ENCODE peak calls at places on chromosome 21, in ten cellular contexts. M is NCI-H748 treated with DMSO at 0.1 percent for 48 hours; E is activated gamma-delta T cell; C is dorsolateral prefrontal cortex; T is KBM-7; G is memory B cell; U is stimulated activated CD4-positive, alpha-beta T cell treated with anti-CD3 and anti-CD28 coated beads, Interleukin-15, amount 100 ng/mL, for 48 hours; Y is transverse colon; J is RPMI7951; Q is mammary epithelial cell. A is an unnamed sample.

GRCh38 chr21:42231761-42232160 is 12.8 kb downstream of the ABCG1 start:
- DNase-seq in M (no peak), E (no peak), C (no peak), T (no peak), G (no peak), U (no peak), Y (no peak), J (no peak), Q (no peak), A (no peak)

GRCh38 chr21:17911628-17912027 is 92.5 kb upstream of the C21orf91 start:
- DNase-seq in M (no peak), E (no peak), C (no peak), T (no peak), G (no peak), U (no peak), Y (no peak), J (peak), Q (peak), A (no peak)

GRCh38 chr21:14120091-14120734 is 90.5 kb downstream of the LIPI start:
- DNase-seq in M (no peak), E (no peak), C (peak), T (peak), G (no peak), U (peak), Y (peak), J (peak), Q (no peak), A (peak)

GRCh38 chr21:38819719-38820147 is 14.0 kb downstream of the ETS2 start:
- DNase-seq in M (no peak), E (no peak), C (no peak), T (no peak), G (no peak), U (no peak), Y (peak), J (peak), Q (peak), A (no peak)

GRCh38 chr21:44711327-44712202 is at the start of gene TSPEAR:
- DNase-seq in M (no peak), E (no peak), C (no peak), T (no peak), G (no peak), U (no peak), Y (no peak), J (no peak), Q (no peak), A (no peak)

GRCh38 chr21:41768371-41769042 is 1.7 kb upstream of the RIPK4 start:
- DNase-seq in M (peak), E (no peak), C (no peak), T (peak), G (no peak), U (no peak), Y (peak), J (peak), Q (peak), A (no peak)

GRCh38 chr21:42527489-42528158 is 14.0 kb downstream of the SLC37A1 start:
- DNase-seq in M (no peak), E (no peak), C (no peak), T (peak), G (no peak), U (peak), Y (no peak), J (no peak), Q (no peak), A (no peak)

GRCh38 chr21:38716942-38717341 is 88.8 kb upstream of the ETS2 start:
- DNase-seq in M (no peak), E (no peak), C (no peak), T (no peak), G (no peak), U (no peak), Y (no peak), J (peak), Q (peak), A (no peak)

GRCh38 chr21:45584786-45585185 is 42.5 kb upstream of the SLC19A1 start:
- DNase-seq in M (no peak), E (no peak), C (no peak), T (no peak), G (no peak), U (no peak), Y (no peak), J (no peak), Q (no peak), A (no peak)

GRCh38 chr21:33682992-33683627 is 40.8 kb downstream of the ITSN1 start:
- DNase-seq in M (no peak), E (no peak), C (no peak), T (no peak), G (no peak), U (no peak), Y (no peak), J (peak), Q (peak), A (no peak)

GRCh38 chr21:42093991-42094417 is 22.9 kb downstream of the UMODL1 start:
- DNase-seq in M (no peak), E (no peak), C (no peak), T (no peak), G (no peak), U (no peak), Y (no peak), J (peak), Q (peak), A (no peak)

GRCh38 chr21:26756491-26757159 is 88.6 kb downstream of the ADAMTS1 start:
- DNase-seq in M (no peak), E (no peak), C (no peak), T (no peak), G (no peak), U (no peak), Y (no peak), J (peak), Q (peak), A (no peak)